ENCODE peak calls at places on chromosomes 6 and 20, in five cellular contexts. T is GM23338, I is hepatocyte, L is neural progenitor cell, S is PC-3. A is an unnamed sample.

GRCh38 chr6:41428995-41429417 is 93.6 kb downstream of the NCR2 start:
- DNase-seq in T (peak; percentile 51), I (peak; percentile 53), L (no peak), S (peak; percentile 36), A (no peak)

GRCh38 chr6:109455161-109455501 is 441 bp downstream of the MICAL1 start:
- DNase-seq in T (peak; percentile 72), I (peak; percentile 38), L (no peak), S (no peak), A (no peak)

GRCh38 chr6:16882230-16882629 is 121.0 kb upstream of the ATXN1 start:
- DNase-seq in T (no peak), I (no peak), L (no peak), S (no peak), A (no peak)

GRCh38 chr6:8530775-8531435 is 95.6 kb upstream of the SLC35B3 start:
- DNase-seq in T (peak; percentile 21), I (no peak), L (peak; percentile 28), S (no peak), A (peak; percentile 32)

GRCh38 chr20:44642203-44643153 is 9.0 kb downstream of the ADA start:
- DNase-seq in T (peak; percentile 75), I (peak; percentile 81), L (peak; percentile 29), S (peak; percentile 50), A (peak; percentile 81)

GRCh38 chr20:41138527-41139226 is 1.3 kb downstream of the PLCG1 start:
- DNase-seq in T (peak; percentile 37), I (peak; percentile 47), L (peak; percentile 55), S (no peak), A (peak; percentile 34)

GRCh38 chr6:1608222-1608975 is 1.3 kb upstream of the FOXC1 start:
- DNase-seq in T (peak; percentile 55), I (peak; percentile 14), L (peak; percentile 50), S (no peak), A (no peak)

GRCh38 chr6:158321960-158322359 is 9.7 kb downstream of the TULP4 start:
- DNase-seq in T (no peak), I (peak; percentile 40), L (no peak), S (peak; percentile 79), A (no peak)

GRCh38 chr20:50513169-50514034 is 3.2 kb downstream of the PTPN1 start:
- DNase-seq in T (no peak), I (no peak), L (no peak), S (peak; percentile 64), A (no peak)

GRCh38 chr6:166712554-166713228 is 85.6 kb upstream of the RPS6KA2 start:
- DNase-seq in T (peak; percentile 64), I (no peak), L (peak; percentile 16), S (no peak), A (no peak)

GRCh38 chr6:83511901-83512681 is at the start of gene PRSS35:
- DNase-seq in T (peak; percentile 89), I (peak; percentile 82), L (peak; percentile 92), S (peak; percentile 44), A (peak; percentile 77)

GRCh38 chr6:5962794-5963193 is 43.9 kb downstream of the NRN1 start:
- DNase-seq in T (no peak), I (no peak), L (no peak), S (no peak), A (no peak)

GRCh38 chr6:157561037-157561790 is 180.2 kb downstream of the ZDHHC14 start:
- DNase-seq in T (no peak), I (no peak), L (no peak), S (no peak), A (no peak)

GRCh38 chr6:120198033-120198432 is 848.5 kb upstream of the MAN1A1 start:
- DNase-seq in T (no peak), I (peak; percentile 48), L (peak; percentile 24), S (peak; percentile 32), A (peak; percentile 0)

GRCh38 chr6:1792989-1793388 is 183.3 kb downstream of the FOXC1 start:
- DNase-seq in T (peak; percentile 73), I (no peak), L (peak; percentile 42), S (peak; percentile 67), A (no peak)

GRCh38 chr6:39153766-39154397 is 38.9 kb upstream of the SAYSD1 start:
- DNase-seq in T (no peak), I (no peak), L (no peak), S (no peak), A (no peak)

GRCh38 chr20:59526242-59527225 is 77.8 kb upstream of the PHACTR3 start:
- DNase-seq in T (peak; percentile 55), I (peak; percentile 20), L (peak; percentile 47), S (peak; percentile 12), A (peak; percentile 71)

GRCh38 chr6:37827603-37828265 is 8.2 kb downstream of the ZFAND3 start:
- DNase-seq in T (no peak), I (no peak), L (no peak), S (no peak), A (peak; percentile 55)

GRCh38 chr6:8462169-8462568 is 26.8 kb upstream of the SLC35B3 start:
- DNase-seq in T (no peak), I (no peak), L (no peak), S (peak; percentile 49), A (no peak)

GRCh38 chr6:36791553-36792171 is 47.6 kb downstream of the CPNE5 start:
- DNase-seq in T (no peak), I (no peak), L (no peak), S (no peak), A (no peak)

GRCh38 chr6:4914412-4915159 is 89.3 kb downstream of the RPP40 start:
- DNase-seq in T (no peak), I (no peak), L (no peak), S (peak; percentile 26), A (no peak)

GRCh38 chr20:54438166-54438565 is 37.2 kb upstream of the DOK5 start:
- DNase-seq in T (peak; percentile 55), I (no peak), L (no peak), S (no peak), A (no peak)

GRCh38 chr20:43824279-43824678 is 90.4 kb upstream of the TOX2 start:
- DNase-seq in T (no peak), I (no peak), L (no peak), S (no peak), A (no peak)

GRCh38 chr20:64103871-64104666 is 3.3 kb downstream of the NPBWR2 start:
- DNase-seq in T (peak; percentile 19), I (no peak), L (no peak), S (no peak), A (no peak)

GRCh38 chr6:3813918-3814317 is 35.3 kb upstream of the FAM50B start:
- DNase-seq in T (no peak), I (no peak), L (no peak), S (no peak), A (no peak)

GRCh38 chr20:13517801-13518200 is 120.9 kb downstream of the TASP1 start:
- DNase-seq in T (no peak), I (no peak), L (no peak), S (no peak), A (no peak)

GRCh38 chr6:168577496-168577895 is 136.5 kb downstream of the SMOC2 start:
- DNase-seq in T (no peak), I (no peak), L (no peak), S (no peak), A (no peak)

DNA sequence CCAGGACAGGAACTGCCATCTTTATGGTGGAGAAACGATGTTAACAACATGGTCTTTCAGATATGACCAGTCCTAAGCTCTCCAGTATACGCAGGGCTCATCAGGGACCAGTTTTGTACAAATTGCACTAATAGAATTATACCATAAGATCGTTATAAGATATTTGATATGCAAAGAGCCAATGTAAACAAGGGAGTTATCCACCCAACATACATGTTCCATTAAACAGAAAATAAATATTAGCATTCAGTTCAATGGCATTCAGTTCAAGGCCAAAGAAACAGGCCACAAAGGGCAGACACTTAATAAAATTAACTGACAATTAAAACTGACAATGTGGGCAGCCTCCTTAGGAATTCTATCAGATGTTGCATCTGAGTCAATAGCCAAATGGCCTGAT is 2.6 kb downstream of the GFOD1 start:
- DNase-seq in T (no peak), I (no peak), L (no peak), S (no peak), A (no peak)
- TF ChIP-seq EZH2phosphoT487 in T (no peak), I (no peak), L (no peak), S (no peak), A (no peak)

DNA sequence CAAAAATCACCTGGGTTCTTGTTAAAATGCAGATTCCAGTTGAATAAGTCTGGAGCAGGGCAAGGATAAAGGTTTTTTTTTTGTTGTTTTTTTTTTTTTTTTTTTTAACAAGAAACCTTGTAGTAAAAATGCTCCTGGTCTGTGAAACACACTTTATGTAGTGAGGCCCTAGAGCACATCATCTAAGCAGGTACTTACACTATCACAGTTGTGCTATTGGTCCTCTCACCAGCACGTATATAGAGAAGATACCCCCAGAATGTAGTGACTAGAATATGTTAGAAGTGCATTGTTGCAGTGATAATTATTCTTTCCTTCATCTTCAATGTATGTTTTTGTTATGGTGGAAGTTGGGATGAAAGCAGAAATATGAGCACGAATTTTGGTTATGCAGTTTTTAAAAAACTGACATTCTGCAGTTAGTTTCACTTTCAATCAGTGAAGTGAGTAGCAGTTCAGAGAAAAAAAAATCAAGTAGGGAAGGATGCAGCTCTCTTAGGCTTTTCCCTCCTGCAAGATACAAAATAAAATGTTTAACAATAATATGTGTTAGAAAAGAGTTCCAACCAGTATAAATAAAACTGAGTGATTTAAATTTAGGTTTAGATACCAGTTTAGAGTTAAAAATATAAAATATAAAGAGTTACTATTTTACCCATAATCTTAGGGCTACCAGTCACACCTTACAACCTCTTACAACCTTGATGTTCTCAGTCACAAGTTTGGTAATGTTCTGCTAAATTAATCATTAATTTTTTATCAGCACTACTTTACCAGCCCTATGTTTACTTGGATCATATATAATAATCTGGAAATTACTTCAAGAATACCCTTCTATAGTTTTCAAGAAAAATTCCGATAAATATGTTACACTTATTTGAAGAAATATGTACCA is 9.2 kb upstream of the DEFB113 start:
- DNase-seq in T (no peak), I (no peak), L (no peak), S (no peak), A (no peak)
- TF ChIP-seq EZH2phosphoT487 in T (no peak), I (no peak), L (no peak), S (no peak), A (no peak)

GRCh38 chr6:142844065-142844755 is 100.8 kb downstream of the HIVEP2 start:
- DNase-seq in T (no peak), I (no peak), L (no peak), S (peak; percentile 46), A (no peak)
- TF ChIP-seq EZH2phosphoT487 in T (no peak), I (no peak), L (no peak), S (no peak), A (no peak)

GRCh38 chr6:44202332-44202971 is 14.3 kb upstream of the MYMX start:
- DNase-seq in T (peak; percentile 95), I (no peak), L (peak; percentile 69), S (no peak), A (no peak)

GRCh38 chr6:44201638-44202303 is 15.0 kb upstream of the MYMX start:
- DNase-seq in T (no peak), I (no peak), L (no peak), S (no peak), A (no peak)

GRCh38 chr6:44199883-44200282 is 16.8 kb upstream of the MYMX start:
- DNase-seq in T (no peak), I (no peak), L (no peak), S (no peak), A (no peak)

GRCh38 chr6:44201200-44201599 is 15.5 kb upstream of the MYMX start:
- DNase-seq in T (no peak), I (peak; percentile 69), L (no peak), S (no peak), A (no peak)

GRCh38 chr6:44198684-44199083 is 18.0 kb upstream of the MYMX start:
- DNase-seq in T (no peak), I (no peak), L (no peak), S (no peak), A (no peak)
- TF ChIP-seq EZH2phosphoT487 in T (no peak), I (no peak), L (no peak), S (no peak), A (no peak)